ENCODE peak calls at places on chromosomes 5 and 9, in seven cellular contexts. S is breast epithelium, I is body of pancreas, R is GM12891, C is NB4, U is lower leg skin, M is adrenal gland. H is an unnamed sample.

GRCh38 chr5:51433052-51433710 is 49.9 kb downstream of the ISL1 start:
- DNase-seq in S (no peak), I (no peak), R (no peak), C (no peak), U (no peak), M (no peak), H (no peak)

GRCh38 chr5:15577132-15577531 is 77.2 kb downstream of the FBXL7 start:
- DNase-seq in S (no peak), I (no peak), R (no peak), C (no peak), U (no peak), M (peak; percentile 31), H (no peak)

GRCh38 chr5:169945831-169946261 is 34.4 kb downstream of the INSYN2B start:
- DNase-seq in S (peak; percentile 61), I (peak; percentile 9), R (no peak), C (peak; percentile 17), U (peak; percentile 23), M (peak; percentile 10), H (no peak)

GRCh38 chr9:85599540-85600140 is 142.1 kb downstream of the AGTPBP1 start:
- DNase-seq in S (no peak), I (no peak), R (no peak), C (no peak), U (no peak), M (no peak), H (no peak)

GRCh38 chr5:41707853-41708603 is 162.2 kb downstream of the OXCT1 start:
- DNase-seq in S (no peak), I (no peak), R (no peak), C (peak; percentile 26), U (no peak), M (no peak), H (peak; percentile 3)

GRCh38 chr5:137570070-137570469 is 70.9 kb upstream of the SPOCK1 start:
- DNase-seq in S (no peak), I (no peak), R (no peak), C (no peak), U (no peak), M (no peak), H (no peak)

GRCh38 chr5:67166460-67166871 is 30.1 kb downstream of the CD180 start:
- DNase-seq in S (no peak), I (peak; percentile 31), R (peak; percentile 60), C (no peak), U (no peak), M (peak; percentile 58), H (peak; percentile 26)

GRCh38 chr5:151820903-151821302 is 49.1 kb downstream of the G3BP1 start:
- DNase-seq in S (no peak), I (no peak), R (no peak), C (no peak), U (no peak), M (no peak), H (no peak)

GRCh38 chr5:122458278-122458872 is 146.3 kb downstream of the SNCAIP start:
- DNase-seq in S (no peak), I (peak; percentile 27), R (peak; percentile 7), C (peak; percentile 24), U (no peak), M (no peak), H (peak; percentile 28)

GRCh38 chr5:126619781-126620180 is 19.0 kb downstream of the PHAX start:
- DNase-seq in S (no peak), I (no peak), R (no peak), C (no peak), U (no peak), M (no peak), H (no peak)

GRCh38 chr5:17336054-17336453 is 118.6 kb downstream of the BASP1 start:
- DNase-seq in S (no peak), I (no peak), R (no peak), C (no peak), U (no peak), M (no peak), H (no peak)

GRCh38 chr9:127943011-127943662 is 5.5 kb upstream of the DPM2 start:
- DNase-seq in S (no peak), I (no peak), R (no peak), C (no peak), U (no peak), M (no peak), H (no peak)

GRCh38 chr9:127941062-127941925 is 3.6 kb upstream of the DPM2 start:
- DNase-seq in S (no peak), I (no peak), R (no peak), C (no peak), U (no peak), M (no peak), H (peak; percentile 46)

GRCh38 chr9:127943746-127944145 is 6.1 kb upstream of the DPM2 start:
- DNase-seq in S (peak; percentile 83), I (peak; percentile 88), R (peak; percentile 88), C (peak; percentile 79), U (peak; percentile 77), M (peak; percentile 86), H (peak; percentile 79)

GRCh38 chr9:127940598-127940997 is 2.9 kb upstream of the DPM2 start:
- DNase-seq in S (no peak), I (no peak), R (no peak), C (no peak), U (no peak), M (no peak), H (peak; percentile 85)

DNA sequence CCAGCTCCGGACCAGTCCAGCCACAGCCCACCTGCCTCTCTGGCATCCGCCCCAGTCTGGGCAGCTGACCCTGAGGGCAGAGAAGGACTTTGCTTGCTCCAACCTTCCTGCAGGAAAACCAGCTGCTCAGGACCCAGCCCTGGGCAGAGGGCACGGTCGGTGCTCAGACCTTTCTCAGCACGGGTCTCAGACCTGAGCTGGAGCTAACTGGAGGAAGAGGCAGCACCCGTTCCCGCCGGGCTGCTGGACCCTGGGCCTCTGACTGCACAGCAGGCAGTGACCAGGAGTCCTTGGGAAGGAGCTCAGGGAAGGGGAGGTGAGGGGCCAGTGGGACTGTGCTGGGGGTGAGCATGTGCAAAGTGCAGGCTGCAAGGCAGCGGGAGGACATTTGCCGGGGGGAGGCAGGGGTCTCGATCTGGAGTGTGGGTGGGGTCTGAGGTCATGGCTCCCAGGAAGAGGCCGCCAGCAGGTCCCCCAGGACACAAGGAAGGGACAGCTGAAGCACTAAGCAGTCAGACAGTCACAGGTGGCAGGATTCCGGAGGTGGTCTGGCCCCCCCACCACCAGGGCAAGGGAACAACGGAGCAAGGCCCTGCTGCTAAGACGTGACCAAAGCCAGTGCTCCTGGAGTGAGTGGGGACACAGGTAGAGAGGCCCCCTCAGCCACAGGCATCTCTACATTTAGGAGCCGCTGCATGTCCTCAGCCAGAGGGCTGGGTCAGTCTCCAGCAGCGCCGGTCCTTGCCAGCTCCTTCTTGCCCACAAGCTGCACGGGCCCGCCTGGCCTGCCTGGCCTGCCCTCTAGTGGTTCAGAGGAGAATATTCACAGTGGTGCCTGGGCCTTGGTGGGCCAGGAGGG is 4.7 kb upstream of the DPM2 start:
- DNase-seq in S (no peak), I (peak; percentile 68), R (peak; percentile 69), C (peak; percentile 68), U (no peak), M (peak; percentile 71), H (peak; percentile 89)
- TF ChIP-seq POLR2A in S (no peak), I (no peak), R (no peak), C (no peak), U (no peak), M (no peak), H (no peak)

DNA sequence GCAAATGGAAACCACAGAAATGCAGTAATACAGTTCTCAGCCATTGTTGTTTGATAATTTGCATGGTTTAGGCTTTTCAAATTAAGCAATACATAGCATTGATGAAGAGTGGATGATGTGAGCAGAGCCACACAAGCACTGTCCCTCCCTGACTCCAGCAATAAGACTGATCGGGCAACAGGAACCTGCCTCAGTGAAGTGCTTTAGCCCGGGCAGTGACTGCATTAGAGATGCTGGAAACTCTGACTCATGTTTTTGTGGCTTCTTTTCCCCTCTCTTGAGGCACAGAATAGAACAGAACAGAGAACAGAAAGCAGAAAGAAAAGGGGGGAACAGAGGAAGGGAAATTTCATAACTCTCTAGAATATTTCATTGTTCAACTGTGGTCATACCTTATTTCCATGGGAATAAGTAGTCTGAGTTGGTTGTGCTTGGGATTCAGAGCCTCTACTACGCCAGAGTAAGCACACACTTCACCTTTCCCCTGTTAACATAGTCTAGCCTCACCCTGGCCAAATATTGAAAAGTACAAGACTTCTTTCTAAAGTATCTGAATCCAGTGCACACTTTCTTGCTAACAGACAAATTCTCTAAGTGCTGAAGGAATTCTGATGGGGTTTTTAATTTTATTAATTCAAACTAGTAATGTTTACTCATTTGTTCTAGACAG is 164.8 kb upstream of the VCAN start:
- DNase-seq in S (no peak), I (peak; percentile 9), R (peak; percentile 26), C (peak; percentile 94), U (peak; percentile 51), M (peak; percentile 34), H (peak; percentile 2)
- TF ChIP-seq POLR2A in S (no peak), I (no peak), R (peak; percentile 77), C (no peak), U (no peak), M (peak; percentile 8), H (no peak)

GRCh38 chr5:141508808-141509611 is 20.1 kb downstream of the PCDHGC5 start:
- DNase-seq in S (no peak), I (peak; percentile 26), R (no peak), C (peak; percentile 89), U (peak; percentile 66), M (peak; percentile 91), H (no peak)
- TF ChIP-seq POLR2A in S (peak; percentile 17), I (no peak), R (peak; percentile 43), C (no peak), U (no peak), M (peak; percentile 69), H (no peak)

GRCh38 chr9:104993291-104993963 is 65.5 kb upstream of the ABCA1 start:
- DNase-seq in S (peak; percentile 52), I (peak; percentile 69), R (no peak), C (peak; percentile 79), U (peak; percentile 79), M (peak; percentile 91), H (peak; percentile 97)

GRCh38 chr9:104992696-104993095 is 64.7 kb upstream of the ABCA1 start:
- DNase-seq in S (no peak), I (no peak), R (no peak), C (peak; percentile 28), U (no peak), M (no peak), H (peak; percentile 74)

GRCh38 chr9:104987743-104988142 is 59.8 kb upstream of the ABCA1 start:
- DNase-seq in S (no peak), I (no peak), R (no peak), C (peak; percentile 51), U (no peak), M (no peak), H (no peak)

GRCh38 chr9:104988539-104988938 is 60.6 kb upstream of the ABCA1 start:
- DNase-seq in S (no peak), I (no peak), R (no peak), C (no peak), U (no peak), M (no peak), H (no peak)

DNA sequence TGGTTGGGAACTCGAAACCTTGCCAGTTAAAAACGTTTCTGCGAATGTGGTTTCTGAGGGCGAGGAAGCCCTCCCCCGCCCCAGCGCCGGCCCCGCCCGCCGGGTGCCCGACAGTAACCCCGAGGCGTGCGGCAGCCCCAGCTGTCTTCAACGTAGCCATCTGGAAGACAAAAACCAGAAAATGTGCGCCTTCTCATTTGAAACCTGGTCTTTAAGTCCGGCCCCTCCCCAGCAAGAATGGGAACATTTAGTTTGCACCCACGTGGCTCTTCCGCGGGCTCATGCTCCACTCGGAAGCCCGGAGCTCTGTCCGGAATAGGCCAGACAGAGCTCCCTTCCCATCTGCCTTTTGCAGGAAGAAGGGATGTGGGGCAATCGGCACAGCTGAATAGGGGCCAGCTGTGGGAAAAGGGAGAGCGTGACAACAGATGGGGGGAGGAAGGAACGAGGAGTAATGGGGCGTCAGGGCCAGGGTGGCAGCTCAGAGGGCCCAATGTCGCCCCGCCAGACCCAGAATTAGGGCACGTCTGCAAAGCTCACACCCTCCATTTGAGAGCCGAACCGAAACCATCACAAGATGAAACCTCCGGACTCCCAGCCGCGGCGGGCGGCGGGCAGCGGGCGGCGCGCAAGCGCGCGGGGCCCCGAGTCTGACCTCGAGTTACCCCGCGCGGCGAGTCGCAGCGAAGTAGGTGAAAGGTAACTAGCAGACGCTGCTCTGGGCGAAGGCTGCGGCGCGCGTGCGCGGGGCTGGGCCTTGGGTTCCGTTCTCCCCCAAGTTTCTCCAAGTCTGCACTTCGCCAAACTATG is 63.4 kb upstream of the ABCA1 start:
- DNase-seq in S (peak; percentile 82), I (peak; percentile 94), R (peak; percentile 51), C (peak; percentile 96), U (peak; percentile 93), M (peak; percentile 95), H (peak; percentile 96)
- TF ChIP-seq POLR2A in S (no peak), I (peak; percentile 87), R (no peak), C (peak; percentile 27), U (no peak), M (peak; percentile 84), H (peak; percentile 53)